ENCODE peak calls at places on chromosomes 3 and 15, in seven cellular contexts. One of them, this sample, is unnamed.

GRCh38 chr15:75646944-75647364 is 758 bp upstream of the SNX33 start:
- DNase-seq in hepatocyte: peak
- DNase-seq in SK-N-SH: no peak
- DNase-seq in PC-3: peak
- DNase-seq in HCT116: no peak
- DNase-seq in MM.1S: no peak
- DNase-seq in neural progenitor cell: peak
- DNase-seq in this sample: no peak

GRCh38 chr3:31743690-31744089 is 211.0 kb downstream of the STT3B start:
- DNase-seq in HCT116: no peak
- DNase-seq in hepatocyte: no peak
- DNase-seq in SK-N-SH: no peak
- DNase-seq in neural progenitor cell: no peak
- DNase-seq in PC-3: no peak
- DNase-seq in MM.1S: no peak
- DNase-seq in this sample: no peak

GRCh38 chr15:82543155-82543554 is 2.9 kb upstream of the RPS17 start:
- DNase-seq in SK-N-SH: no peak
- DNase-seq in MM.1S: peak
- DNase-seq in hepatocyte: no peak
- DNase-seq in neural progenitor cell: peak
- DNase-seq in HCT116: no peak
- DNase-seq in PC-3: no peak
- DNase-seq in this sample: no peak

GRCh38 chr3:133238015-133238414 is 161.8 kb upstream of the BFSP2 start:
- DNase-seq in SK-N-SH: no peak
- DNase-seq in hepatocyte: no peak
- DNase-seq in MM.1S: no peak
- DNase-seq in PC-3: no peak
- DNase-seq in HCT116: no peak
- DNase-seq in neural progenitor cell: no peak
- DNase-seq in this sample: no peak

GRCh38 chr15:82803793-82804574 is 1.9 kb downstream of the FSD2 start:
- DNase-seq in MM.1S: no peak
- DNase-seq in HCT116: no peak
- DNase-seq in SK-N-SH: no peak
- DNase-seq in PC-3: no peak
- DNase-seq in hepatocyte: no peak
- DNase-seq in neural progenitor cell: no peak
- DNase-seq in this sample: no peak

GRCh38 chr3:81395739-81396138 is 365.7 kb downstream of the GBE1 start:
- DNase-seq in MM.1S: no peak
- DNase-seq in PC-3: no peak
- DNase-seq in HCT116: no peak
- DNase-seq in neural progenitor cell: peak
- DNase-seq in SK-N-SH: peak
- DNase-seq in hepatocyte: peak
- DNase-seq in this sample: no peak

GRCh38 chr3:172749201-172749965 is 1.1 kb upstream of the ECT2 start:
- DNase-seq in HCT116: peak
- DNase-seq in SK-N-SH: no peak
- DNase-seq in neural progenitor cell: no peak
- DNase-seq in MM.1S: no peak
- DNase-seq in PC-3: peak
- DNase-seq in hepatocyte: peak
- DNase-seq in this sample: no peak

GRCh38 chr3:30544811-30545210 is 61.6 kb upstream of the TGFBR2 start:
- DNase-seq in PC-3: peak
- DNase-seq in hepatocyte: no peak
- DNase-seq in neural progenitor cell: no peak
- DNase-seq in SK-N-SH: no peak
- DNase-seq in HCT116: no peak
- DNase-seq in MM.1S: no peak
- DNase-seq in this sample: no peak

GRCh38 chr3:129343643-129344360 is 65.1 kb downstream of the HMCES start:
- DNase-seq in neural progenitor cell: peak
- DNase-seq in MM.1S: peak
- DNase-seq in hepatocyte: peak
- DNase-seq in SK-N-SH: no peak
- DNase-seq in HCT116: peak
- DNase-seq in PC-3: no peak
- DNase-seq in this sample: peak

GRCh38 chr3:13548696-13549512 is at the start of gene FBLN2:
- DNase-seq in neural progenitor cell: peak
- DNase-seq in hepatocyte: peak
- DNase-seq in MM.1S: no peak
- DNase-seq in SK-N-SH: peak
- DNase-seq in PC-3: no peak
- DNase-seq in HCT116: no peak
- DNase-seq in this sample: no peak

GRCh38 chr15:61835476-61836106 is 224.7 kb downstream of the VPS13C start:
- DNase-seq in hepatocyte: peak
- DNase-seq in PC-3: peak
- DNase-seq in SK-N-SH: peak
- DNase-seq in HCT116: peak
- DNase-seq in MM.1S: peak
- DNase-seq in neural progenitor cell: peak
- DNase-seq in this sample: peak

GRCh38 chr3:30356901-30357753 is 249.3 kb upstream of the TGFBR2 start:
- DNase-seq in neural progenitor cell: no peak
- DNase-seq in HCT116: no peak
- DNase-seq in SK-N-SH: no peak
- DNase-seq in MM.1S: no peak
- DNase-seq in hepatocyte: no peak
- DNase-seq in PC-3: peak
- DNase-seq in this sample: no peak

GRCh38 chr3:149016669-149017541 is 25.6 kb downstream of the GYG1 start:
- DNase-seq in neural progenitor cell: no peak
- DNase-seq in PC-3: peak
- DNase-seq in SK-N-SH: no peak
- DNase-seq in hepatocyte: no peak
- DNase-seq in HCT116: no peak
- DNase-seq in MM.1S: no peak
- DNase-seq in this sample: no peak

GRCh38 chr3:130607553-130608154 is 90.7 kb downstream of the COL6A6 start:
- DNase-seq in neural progenitor cell: no peak
- DNase-seq in PC-3: no peak
- DNase-seq in SK-N-SH: no peak
- DNase-seq in HCT116: no peak
- DNase-seq in hepatocyte: no peak
- DNase-seq in MM.1S: no peak
- DNase-seq in this sample: no peak

GRCh38 chr15:90191795-90192494 is 9.2 kb upstream of the SEMA4B start:
- DNase-seq in SK-N-SH: peak
- DNase-seq in hepatocyte: peak
- DNase-seq in neural progenitor cell: no peak
- DNase-seq in PC-3: no peak
- DNase-seq in HCT116: peak
- DNase-seq in MM.1S: peak
- DNase-seq in this sample: peak

GRCh38 chr3:15610083-15610482 is 8.5 kb downstream of the BTD start:
- DNase-seq in PC-3: peak
- DNase-seq in HCT116: peak
- DNase-seq in hepatocyte: peak
- DNase-seq in MM.1S: no peak
- DNase-seq in SK-N-SH: no peak
- DNase-seq in neural progenitor cell: no peak
- DNase-seq in this sample: no peak

GRCh38 chr15:29805708-29806104 is 16.6 kb downstream of the TJP1 start:
- DNase-seq in HCT116: no peak
- DNase-seq in neural progenitor cell: no peak
- DNase-seq in PC-3: no peak
- DNase-seq in MM.1S: no peak
- DNase-seq in SK-N-SH: no peak
- DNase-seq in hepatocyte: no peak
- DNase-seq in this sample: no peak

GRCh38 chr15:29799859-29800258 is 22.4 kb downstream of the TJP1 start:
- DNase-seq in neural progenitor cell: no peak
- DNase-seq in HCT116: no peak
- DNase-seq in SK-N-SH: no peak
- DNase-seq in hepatocyte: no peak
- DNase-seq in MM.1S: no peak
- DNase-seq in PC-3: no peak
- DNase-seq in this sample: peak

GRCh38 chr15:29800441-29801366 is 21.6 kb downstream of the TJP1 start:
- DNase-seq in PC-3: no peak
- DNase-seq in MM.1S: no peak
- DNase-seq in HCT116: no peak
- DNase-seq in SK-N-SH: peak
- DNase-seq in hepatocyte: no peak
- DNase-seq in neural progenitor cell: no peak
- DNase-seq in this sample: peak

GRCh38 chr15:29802411-29802810 is 19.9 kb downstream of the TJP1 start:
- DNase-seq in SK-N-SH: peak
- DNase-seq in neural progenitor cell: no peak
- DNase-seq in PC-3: no peak
- DNase-seq in hepatocyte: no peak
- DNase-seq in HCT116: no peak
- DNase-seq in MM.1S: no peak
- DNase-seq in this sample: no peak

GRCh38 chr15:29805043-29805707 is 17.1 kb downstream of the TJP1 start:
- DNase-seq in PC-3: peak
- DNase-seq in HCT116: no peak
- DNase-seq in SK-N-SH: no peak
- DNase-seq in MM.1S: no peak
- DNase-seq in hepatocyte: peak
- DNase-seq in neural progenitor cell: no peak
- DNase-seq in this sample: no peak
- TF ChIP-seq EZH2phosphoT487 in PC-3: no peak
- TF ChIP-seq EZH2phosphoT487 in HCT116: no peak
- TF ChIP-seq EZH2phosphoT487 in SK-N-SH: no peak
- TF ChIP-seq EZH2phosphoT487 in MM.1S: no peak
- TF ChIP-seq EZH2phosphoT487 in hepatocyte: no peak
- TF ChIP-seq EZH2phosphoT487 in neural progenitor cell: no peak
- TF ChIP-seq EZH2phosphoT487 in this sample: no peak

GRCh38 chr3:39466988-39467387 is 492 bp upstream of the MOBP start:
- DNase-seq in neural progenitor cell: no peak
- DNase-seq in hepatocyte: no peak
- DNase-seq in SK-N-SH: no peak
- DNase-seq in MM.1S: no peak
- DNase-seq in PC-3: no peak
- DNase-seq in HCT116: no peak
- DNase-seq in this sample: no peak

GRCh38 chr3:39468108-39468436 is 592 bp downstream of the MOBP start:
- DNase-seq in HCT116: no peak
- DNase-seq in neural progenitor cell: no peak
- DNase-seq in PC-3: no peak
- DNase-seq in MM.1S: no peak
- DNase-seq in hepatocyte: no peak
- DNase-seq in SK-N-SH: no peak
- DNase-seq in this sample: no peak

GRCh38 chr3:39469258-39469657 is 1.8 kb downstream of the MOBP start:
- DNase-seq in PC-3: no peak
- DNase-seq in MM.1S: no peak
- DNase-seq in hepatocyte: no peak
- DNase-seq in HCT116: no peak
- DNase-seq in SK-N-SH: no peak
- DNase-seq in neural progenitor cell: no peak
- DNase-seq in this sample: no peak

GRCh38 chr3:39469945-39470344 is 2.5 kb downstream of the MOBP start:
- DNase-seq in PC-3: no peak
- DNase-seq in hepatocyte: no peak
- DNase-seq in SK-N-SH: no peak
- DNase-seq in neural progenitor cell: no peak
- DNase-seq in HCT116: no peak
- DNase-seq in MM.1S: no peak
- DNase-seq in this sample: no peak

DNA sequence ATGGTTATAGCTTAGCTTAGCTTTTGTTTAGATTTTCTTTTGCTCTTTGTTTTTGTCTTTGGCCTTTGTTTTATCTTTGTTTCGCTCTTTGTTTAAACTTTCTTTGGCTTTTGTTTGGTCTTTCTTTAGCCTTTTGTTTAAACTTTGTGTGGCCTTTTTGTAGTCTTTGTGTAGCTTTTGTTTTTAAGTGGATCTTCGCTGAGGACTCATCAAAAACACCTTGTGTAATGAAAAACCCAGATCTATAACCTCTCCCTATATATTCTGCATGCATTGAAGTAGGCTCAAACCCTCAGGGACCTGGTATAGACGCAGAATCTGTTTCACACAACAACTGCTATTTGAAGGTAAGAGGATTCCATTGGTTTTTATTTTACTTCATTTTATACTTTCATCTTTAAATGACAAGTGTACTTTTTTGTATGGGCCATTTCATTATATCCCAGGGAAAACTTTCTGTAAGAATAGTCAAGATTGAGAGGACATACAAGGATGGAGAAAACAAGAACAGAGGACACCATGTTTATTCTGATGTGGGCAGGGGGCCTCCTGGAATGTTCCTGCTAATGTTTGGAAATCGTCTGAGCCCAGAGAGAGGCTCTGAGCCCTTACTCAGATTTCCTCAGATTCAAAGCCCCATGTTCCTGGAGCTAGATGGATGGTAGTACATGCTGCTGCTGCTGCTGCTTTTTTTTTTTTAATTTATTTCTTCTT is at the start of gene MOBP:
- DNase-seq in neural progenitor cell: peak
- DNase-seq in hepatocyte: no peak
- DNase-seq in SK-N-SH: no peak
- DNase-seq in PC-3: no peak
- DNase-seq in MM.1S: no peak
- DNase-seq in HCT116: no peak
- DNase-seq in this sample: no peak
- H3K4me2 ChIP-seq in neural progenitor cell: no peak
- H3K4me2 ChIP-seq in hepatocyte: no peak
- H3K4me2 ChIP-seq in SK-N-SH: no peak
- H3K4me2 ChIP-seq in PC-3: no peak
- H3K4me2 ChIP-seq in MM.1S: no peak
- H3K4me2 ChIP-seq in HCT116: no peak
- H3K4me2 ChIP-seq in this sample: no peak

DNA sequence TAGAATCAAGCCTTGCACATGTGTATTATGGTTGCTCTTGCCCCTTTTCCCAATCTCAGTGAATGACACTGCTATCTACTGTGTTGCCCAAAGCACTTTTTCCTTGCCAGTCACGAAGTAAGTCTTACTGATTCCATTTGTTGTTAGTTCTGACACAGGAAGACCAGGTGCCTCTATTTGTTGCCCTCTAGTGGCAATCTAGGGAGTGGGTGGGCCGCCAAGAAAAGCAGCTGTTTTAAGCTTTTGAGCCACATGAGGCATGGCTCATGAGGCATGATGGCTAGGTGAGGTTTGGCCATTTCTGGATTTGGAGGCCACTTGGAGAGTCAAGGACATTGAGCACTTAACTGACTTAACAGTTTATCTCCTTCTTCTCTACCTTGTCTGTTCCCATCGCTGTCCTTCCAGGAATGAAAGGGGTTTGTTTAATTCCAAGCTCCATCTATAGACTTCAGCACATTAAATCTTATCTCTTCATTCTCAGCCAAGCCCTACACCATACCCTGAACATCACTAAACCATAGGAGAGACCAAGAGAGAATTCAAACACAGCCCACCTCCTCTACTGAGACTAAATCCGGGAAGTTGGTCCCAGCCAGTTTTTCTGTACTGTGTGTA is 103.1 kb downstream of the HCN4 start:
- DNase-seq in HCT116: peak
- DNase-seq in PC-3: peak
- DNase-seq in neural progenitor cell: peak
- DNase-seq in hepatocyte: peak
- DNase-seq in MM.1S: peak
- DNase-seq in SK-N-SH: peak
- DNase-seq in this sample: peak
- TF ChIP-seq EZH2phosphoT487 in HCT116: no peak
- TF ChIP-seq EZH2phosphoT487 in PC-3: no peak
- TF ChIP-seq EZH2phosphoT487 in neural progenitor cell: no peak
- TF ChIP-seq EZH2phosphoT487 in hepatocyte: no peak
- TF ChIP-seq EZH2phosphoT487 in MM.1S: no peak
- TF ChIP-seq EZH2phosphoT487 in SK-N-SH: no peak
- TF ChIP-seq EZH2phosphoT487 in this sample: no peak

GRCh38 chr3:41320953-41321641 is 121.8 kb downstream of the CTNNB1 start:
- DNase-seq in neural progenitor cell: no peak
- DNase-seq in MM.1S: no peak
- DNase-seq in SK-N-SH: no peak
- DNase-seq in PC-3: no peak
- DNase-seq in hepatocyte: no peak
- DNase-seq in HCT116: no peak
- DNase-seq in this sample: no peak
- H3K4me2 ChIP-seq in neural progenitor cell: peak
- H3K4me2 ChIP-seq in MM.1S: no peak
- H3K4me2 ChIP-seq in SK-N-SH: no peak
- H3K4me2 ChIP-seq in PC-3: no peak
- H3K4me2 ChIP-seq in hepatocyte: no peak
- H3K4me2 ChIP-seq in HCT116: no peak
- H3K4me2 ChIP-seq in this sample: no peak